ENCODE peak calls at places on chromosomes 4 and X, in ten cellular contexts. V is activated gamma-delta T cell treated with anti-CD3 and anti-CD28 coated beads, Interleukin-2, amount 50 U/mL, for 16 hours; B is H7; F is GM12891; J is A673; R is stimulated activated CD4-positive, alpha-beta T cell treated with anti-CD3 and anti-CD28 coated beads, Interleukin-2, amount 100 ng/mL, for 48 hours; O is iPS-NIHi11; P is adrenal gland; W is fibroblast of mammary gland; K is NCI-H1694 treated with DMSO at 0.1 percent for 48 hours. H is an unnamed sample.

GRCh38 chrX:20056704-20057103 is 60.0 kb downstream of the MAP7D2 start:
- DNase-seq in P (no peak), V (no peak), K (peak; percentile 18), J (no peak), R (no peak), W (no peak), B (no peak), F (no peak), O (no peak), H (no peak)

GRCh38 chr4:140116442-140117104 is 37.4 kb downstream of the MAML3 start:
- DNase-seq in P (no peak), V (no peak), K (no peak), R (no peak), J (no peak), B (no peak), W (no peak), O (peak; percentile 13), F (no peak), H (no peak)

GRCh38 chrX:79564362-79564761 is 197.2 kb upstream of the ITM2A start:
- DNase-seq in F (no peak), W (no peak), V (no peak), B (no peak), K (no peak), R (no peak), J (no peak), P (no peak), O (no peak), H (no peak)

GRCh38 chr4:184168406-184169019 is 49.2 kb downstream of the ENPP6 start:
- DNase-seq in W (peak; percentile 47), P (peak; percentile 80), F (peak; percentile 75), J (peak; percentile 61), O (peak; percentile 87), R (peak; percentile 73), K (no peak), V (peak; percentile 17), B (peak; percentile 90), H (peak; percentile 87)

GRCh38 chr4:102535398-102536082 is 34.4 kb downstream of the NFKB1 start:
- DNase-seq in F (no peak), W (peak; percentile 84), P (no peak), J (no peak), K (no peak), R (no peak), V (no peak), O (no peak), B (no peak), H (no peak)

GRCh38 chr4:57114973-57115372 is 4.8 kb upstream of the IGFBP7 start:
- DNase-seq in V (no peak), J (no peak), W (peak; percentile 46), B (no peak), K (no peak), P (no peak), R (no peak), F (no peak), O (no peak), H (no peak)

GRCh38 chr4:92328095-92328494 is 24.3 kb downstream of the GRID2 start:
- DNase-seq in B (no peak), V (no peak), J (no peak), P (no peak), W (no peak), F (no peak), R (no peak), K (no peak), O (no peak), H (no peak)

GRCh38 chr4:69167300-69167699 is 47.2 kb downstream of the UGT2B11 start:
- DNase-seq in J (no peak), W (peak; percentile 7), V (no peak), K (no peak), B (no peak), R (no peak), O (no peak), F (no peak), P (no peak), H (no peak)

GRCh38 chr4:62898115-62898514 is 1511.1 kb downstream of the TECRL start:
- DNase-seq in F (no peak), B (no peak), O (no peak), V (no peak), W (no peak), J (no peak), R (no peak), K (no peak), P (no peak), H (no peak)

GRCh38 chrX:30327762-30328161 is 18.6 kb upstream of the NR0B1 start:
- DNase-seq in K (no peak), B (no peak), P (no peak), J (no peak), V (no peak), W (no peak), R (no peak), O (no peak), F (no peak), H (no peak)

GRCh38 chrX:44828008-44828605 is 15.7 kb upstream of the DUSP21 start:
- DNase-seq in K (peak; percentile 7), W (peak; percentile 95), P (peak; percentile 36), F (no peak), B (no peak), J (peak; percentile 65), V (no peak), O (no peak), R (no peak), H (no peak)

GRCh38 chr4:14864967-14865366 is 137.3 kb upstream of the CPEB2 start:
- DNase-seq in J (no peak), P (no peak), V (no peak), R (no peak), K (no peak), B (no peak), O (no peak), W (no peak), F (no peak), H (no peak)

GRCh38 chr4:2824329-2825183 is 19.1 kb upstream of the ADD1 start:
- DNase-seq in W (no peak), O (no peak), P (peak; percentile 11), F (no peak), K (no peak), J (no peak), R (no peak), V (no peak), B (peak; percentile 56), H (no peak)

GRCh38 chrX:129037389-129037788 is 485.9 kb downstream of the SMARCA1 start:
- DNase-seq in B (no peak), P (no peak), K (no peak), J (no peak), O (no peak), F (no peak), R (no peak), W (no peak), V (no peak), H (no peak)

GRCh38 chr4:37904824-37905223 is 13.9 kb downstream of the TBC1D1 start:
- DNase-seq in K (no peak), P (no peak), R (no peak), V (no peak), W (no peak), F (no peak), J (no peak), B (no peak), O (no peak), H (no peak)

GRCh38 chr4:21697583-21697982 is 251.0 kb downstream of the KCNIP4 start:
- DNase-seq in V (no peak), R (peak; percentile 1), F (no peak), W (peak; percentile 17), O (peak; percentile 47), B (peak; percentile 17), P (peak; percentile 36), J (no peak), K (no peak), H (peak; percentile 21)

GRCh38 chr4:75514949-75515612 is 808 bp downstream of the THAP6 start:
- DNase-seq in B (no peak), W (peak; percentile 2), F (no peak), J (no peak), R (peak; percentile 5), V (no peak), K (no peak), P (no peak), O (no peak), H (no peak)

GRCh38 chr4:26815199-26815598 is 45.4 kb upstream of the STIM2 start:
- DNase-seq in R (no peak), K (no peak), F (no peak), B (no peak), O (no peak), V (no peak), P (no peak), J (peak; percentile 60), W (no peak), H (no peak)

GRCh38 chrX:140766024-140766611 is 56.6 kb downstream of the LINC00632 start:
- DNase-seq in W (peak; percentile 80), P (peak; percentile 51), V (no peak), O (peak; percentile 23), R (peak; percentile 46), J (peak; percentile 65), F (no peak), B (peak; percentile 28), K (no peak), H (peak; percentile 66)

GRCh38 chrX:134572816-134573682 is 85.2 kb downstream of the PLAC1 start:
- DNase-seq in P (no peak), F (no peak), K (no peak), O (no peak), R (no peak), J (no peak), B (no peak), V (no peak), W (peak; percentile 22), H (no peak)

GRCh38 chr4:113141901-113142346 is 92.5 kb downstream of the ANK2 start:
- DNase-seq in R (no peak), O (no peak), K (no peak), F (no peak), B (no peak), J (no peak), P (no peak), V (no peak), W (peak; percentile 67), H (no peak)

GRCh38 chr4:83212041-83212851 is 72.4 kb downstream of the COQ2 start:
- DNase-seq in K (no peak), F (no peak), V (peak; percentile 39), B (no peak), P (no peak), O (peak; percentile 28), J (no peak), W (no peak), R (no peak), H (no peak)

GRCh38 chrX:150355898-150356297 is 7.2 kb upstream of the MAMLD1 start:
- DNase-seq in J (no peak), O (no peak), B (no peak), R (no peak), V (no peak), P (no peak), W (no peak), K (no peak), F (no peak), H (no peak)

GRCh38 chr4:122728781-122729330 is 3.6 kb upstream of the BBS12 start:
- DNase-seq in B (no peak), F (no peak), V (no peak), J (no peak), O (no peak), K (no peak), R (no peak), W (peak; percentile 66), P (no peak), H (no peak)

GRCh38 chrX:134547047-134547679 is 87.2 kb downstream of the HPRT1 start:
- DNase-seq in W (peak; percentile 49), R (no peak), B (no peak), F (no peak), K (no peak), V (no peak), J (no peak), P (no peak), O (no peak), H (no peak)

GRCh38 chr4:128311659-128312392 is 24.2 kb upstream of the PGRMC2 start:
- DNase-seq in K (no peak), F (no peak), B (no peak), P (no peak), V (no peak), W (no peak), R (no peak), O (no peak), J (no peak), H (no peak)

GRCh38 chr4:129926936-129927335 is 831.0 kb downstream of the C4orf33 start:
- DNase-seq in O (no peak), F (no peak), R (no peak), B (no peak), K (peak; percentile 29), J (peak; percentile 52), W (peak; percentile 1), P (no peak), V (no peak), H (no peak)

GRCh38 chr4:96407651-96408342 is 567.9 kb downstream of the PDHA2 start:
- DNase-seq in O (peak; percentile 6), V (no peak), J (peak; percentile 9), F (no peak), W (no peak), P (no peak), R (no peak), B (no peak), K (no peak), H (no peak)

H was measured in mesothelial cell of epicardium.